ENCODE peak calls at places on chromosomes 6 and 20, in seven cellular contexts. I is Calu3, Z is lung microvascular endothelial cell, W is NCI-H1694, S is GM13976, X is fibroblast of the aortic adventitia, K is BJ. L is an unnamed sample.

GRCh38 chr6:168468046-168468445 is 27.1 kb downstream of the SMOC2 start:
- DNase-seq in K (no peak), S (no peak), X (no peak), I (no peak), Z (no peak), W (no peak), L (no peak)

GRCh38 chr6:121998631-121999030 is 400.8 kb upstream of the HSF2 start:
- DNase-seq in W (no peak), X (no peak), S (no peak), I (no peak), K (no peak), Z (no peak), L (no peak)

GRCh38 chr20:48797275-48797825 is 30.4 kb downstream of the PREX1 start:
- DNase-seq in K (no peak), X (no peak), Z (no peak), W (no peak), S (no peak), I (no peak), L (no peak)

GRCh38 chr20:46828471-46828870 is 66.2 kb upstream of the EYA2 start:
- DNase-seq in I (no peak), X (peak), W (no peak), Z (no peak), K (peak), S (no peak), L (no peak)

GRCh38 chr6:30399390-30400058 is 54.6 kb downstream of the RPP21 start:
- DNase-seq in W (no peak), Z (no peak), X (peak), K (no peak), S (no peak), I (no peak), L (no peak)

GRCh38 chr6:152605342-152605741 is 31.8 kb downstream of the SYNE1 start:
- DNase-seq in K (no peak), X (peak), I (no peak), W (no peak), S (no peak), Z (no peak), L (no peak)

GRCh38 chr20:43508106-43508505 is 609 bp downstream of the L3MBTL1 start:
- DNase-seq in S (no peak), Z (no peak), I (peak), K (no peak), W (no peak), X (no peak), L (peak)

GRCh38 chr6:85419046-85419759 is 30.7 kb upstream of the NT5E start:
- DNase-seq in K (no peak), Z (peak), S (peak), X (peak), W (no peak), I (no peak), L (no peak)

GRCh38 chr6:33727932-33728331 is 16.4 kb upstream of the UQCC2 start:
- DNase-seq in W (no peak), K (no peak), Z (no peak), X (no peak), S (no peak), I (no peak), L (no peak)

GRCh38 chr6:168181776-168182765 is 103.1 kb upstream of the FRMD1 start:
- DNase-seq in I (no peak), S (no peak), X (no peak), Z (no peak), K (no peak), W (no peak), L (no peak)